ENCODE peak calls at places on chromosome 2, in four cellular contexts. R is EL; L is pons; B is activated CD4-positive, alpha-beta T cell treated with anti-CD3 and anti-CD28 coated beads, Interleukin-2, amount 50 U/mL, for 48 hours. X is an unnamed sample.

GRCh38 chr2:44578401-44579135 is 216.8 kb downstream of the CAMKMT start:
- DNase-seq in R (peak), L (no peak), B (no peak), X (peak)

GRCh38 chr2:127051116-127051779 is 55.7 kb downstream of the BIN1 start:
- DNase-seq in R (no peak), L (peak), B (no peak), X (no peak)

GRCh38 chr2:209577376-209578357 is 153.8 kb downstream of the MAP2 start:
- DNase-seq in R (peak), L (no peak), B (no peak), X (peak)

GRCh38 chr2:128354161-128354560 is 35.5 kb upstream of the HS6ST1 start:
- DNase-seq in R (no peak), L (no peak), B (no peak), X (no peak)

GRCh38 chr2:58938988-58939387 is 697.9 kb upstream of the FANCL start:
- DNase-seq in R (no peak), L (no peak), B (no peak), X (no peak)

GRCh38 chr2:202774104-202774503 is 97.5 kb downstream of the ICA1L start:
- DNase-seq in R (no peak), L (no peak), B (no peak), X (no peak)

GRCh38 chr2:12684471-12684936 is 32.2 kb upstream of the TRIB2 start:
- DNase-seq in R (peak), L (no peak), B (no peak), X (peak)

GRCh38 chr2:146235158-146235557 is 1609.7 kb upstream of the ACVR2A start:
- DNase-seq in R (no peak), L (no peak), B (no peak), X (no peak)

GRCh38 chr2:96091141-96091710 is 25.1 kb downstream of the ADRA2B start:
- DNase-seq in R (no peak), L (no peak), B (no peak), X (no peak)

GRCh38 chr2:240512666-240513535 is 44.9 kb downstream of the ANKMY1 start:
- DNase-seq in R (no peak), L (no peak), B (no peak), X (no peak)

GRCh38 chr2:126698376-126698775 is 42.4 kb downstream of the GYPC start:
- DNase-seq in R (no peak), L (no peak), B (no peak), X (no peak)

GRCh38 chr2:183125659-183126341 is 1.6 kb downstream of the NUP35 start:
- DNase-seq in R (no peak), L (no peak), B (no peak), X (no peak)

GRCh38 chr2:158723311-158723838 is 71.7 kb upstream of the DAPL1 start:
- DNase-seq in R (no peak), L (peak), B (no peak), X (no peak)

GRCh38 chr2:168002021-168002553 is 245.3 kb downstream of the STK39 start:
- DNase-seq in R (peak), L (peak), B (no peak), X (peak)

GRCh38 chr2:98502556-98503335 is 58.1 kb downstream of the INPP4A start:
- DNase-seq in R (peak), L (peak), B (no peak), X (peak)

GRCh38 chr2:127604986-127605385 is 41.0 kb upstream of the GPR17 start:
- DNase-seq in R (no peak), L (no peak), B (no peak), X (no peak)

GRCh38 chr2:59888015-59888414 is 665.4 kb downstream of the BCL11A start:
- DNase-seq in R (no peak), L (no peak), B (peak), X (no peak)

GRCh38 chr2:112640800-112641675 is 4.7 kb upstream of the SLC20A1 start:
- DNase-seq in R (peak), L (no peak), B (no peak), X (peak)

GRCh38 chr2:15941483-15941853 is 1.1 kb downstream of the MYCN start:
- DNase-seq in R (no peak), L (peak), B (no peak), X (no peak)

GRCh38 chr2:65367517-65367916 is 64.9 kb downstream of the SPRED2 start:
- DNase-seq in R (peak), L (no peak), B (no peak), X (peak)

GRCh38 chr2:107263596-107264090 is 377.7 kb upstream of the ST6GAL2 start:
- DNase-seq in R (no peak), L (no peak), B (no peak), X (no peak)

GRCh38 chr2:26574900-26575560 is 66.1 kb downstream of the CIB4 start:
- DNase-seq in R (no peak), L (no peak), B (no peak), X (no peak)

GRCh38 chr2:235495373-235496238 is 1.8 kb downstream of the AGAP1 start:
- DNase-seq in R (peak), L (no peak), B (no peak), X (no peak)

GRCh38 chr2:201420442-201421113 is 30.7 kb downstream of the TRAK2 start:
- DNase-seq in R (peak), L (no peak), B (no peak), X (peak)

GRCh38 chr2:42923632-42924425 is 131.4 kb upstream of the HAAO start:
- DNase-seq in R (peak), L (no peak), B (no peak), X (peak)

GRCh38 chr2:159712929-159713575 is 746 bp downstream of the MARCHF7 start:
- DNase-seq in R (peak), L (peak), B (no peak), X (no peak)

GRCh38 chr2:13005761-13006336 is 289.1 kb downstream of the TRIB2 start:
- DNase-seq in R (no peak), L (no peak), B (no peak), X (peak)

GRCh38 chr2:144412727-144413126 is 107.2 kb downstream of the ZEB2 start:
- DNase-seq in R (no peak), L (no peak), B (no peak), X (no peak)